ENCODE peak calls at places on chromosomes 11 and 22, in nine cellular contexts. P, Z, Q, G, I, B, E, J and S are unnamed samples.
A peak's percentile ranks its signal among the peaks of the same experiment; 100 is the strongest.

GRCh38 chr22:17486313-17486712 is 77.0 kb upstream of the SLC25A18 start:
- DNase-seq in P (no peak), Z (no peak), Q (no peak), G (no peak), I (no peak), B (no peak), E (no peak), J (no peak), S (peak; percentile 90)

GRCh38 chr11:24421766-24422165 is 75.1 kb upstream of the LUZP2 start:
- DNase-seq in P (no peak), Z (peak; percentile 22), Q (peak; percentile 44), G (no peak), I (peak; percentile 4), B (no peak), E (no peak), J (no peak), S (no peak)

GRCh38 chr11:17799147-17799546 is 64.6 kb downstream of the KCNC1 start:
- DNase-seq in P (no peak), Z (no peak), Q (no peak), G (no peak), I (no peak), B (no peak), E (no peak), J (no peak), S (no peak)

GRCh38 chr11:77294040-77294439 is 7.4 kb downstream of the GDPD4 start:
- DNase-seq in P (no peak), Z (no peak), Q (no peak), G (no peak), I (no peak), B (no peak), E (no peak), J (no peak), S (no peak)

GRCh38 chr11:13119361-13119760 is 110.2 kb downstream of the RASSF10 start:
- DNase-seq in P (no peak), Z (no peak), Q (peak; percentile 61), G (no peak), I (no peak), B (no peak), E (no peak), J (no peak), S (no peak)

GRCh38 chr22:49295851-49296560 is 531.7 kb downstream of the BRD1 start:
- DNase-seq in P (no peak), Z (no peak), Q (no peak), G (peak; percentile 51), I (no peak), B (no peak), E (peak; percentile 22), J (peak; percentile 69), S (no peak)

GRCh38 chr11:124518900-124519541 is 24.4 kb downstream of the OR8B12 start:
- DNase-seq in P (no peak), Z (peak; percentile 28), Q (peak; percentile 18), G (no peak), I (peak; percentile 16), B (no peak), E (no peak), J (no peak), S (no peak)

GRCh38 chr22:46320716-46321386 is 14.7 kb upstream of the TRMU start:
- DNase-seq in P (no peak), Z (no peak), Q (no peak), G (no peak), I (no peak), B (no peak), E (no peak), J (peak; percentile 62), S (no peak)

GRCh38 chr11:61880050-61880449 is 11.3 kb downstream of the FADS3 start:
- DNase-seq in P (no peak), Z (no peak), Q (no peak), G (no peak), I (no peak), B (no peak), E (no peak), J (no peak), S (no peak)

GRCh38 chr22:22154068-22154467 is 90.5 kb upstream of the VPREB1 start:
- DNase-seq in P (no peak), Z (no peak), Q (no peak), G (no peak), I (no peak), B (no peak), E (no peak), J (no peak), S (no peak)

GRCh38 chr11:114569781-114570180 is 10.1 kb upstream of the NXPE1 start:
- DNase-seq in P (no peak), Z (no peak), Q (no peak), G (no peak), I (no peak), B (no peak), E (no peak), J (no peak), S (no peak)

GRCh38 chr11:30107899-30108298 is 91.1 kb upstream of the KCNA4 start:
- DNase-seq in P (no peak), Z (peak; percentile 63), Q (peak; percentile 42), G (no peak), I (peak; percentile 69), B (no peak), E (no peak), J (no peak), S (no peak)

GRCh38 chr11:19980957-19981669 is 179.2 kb downstream of the DBX1 start:
- DNase-seq in P (no peak), Z (no peak), Q (no peak), G (peak; percentile 72), I (peak; percentile 69), B (no peak), E (no peak), J (no peak), S (peak; percentile 49)

GRCh38 chr11:3880724-3881123 is 25.3 kb downstream of the STIM1 start:
- DNase-seq in P (no peak), Z (no peak), Q (peak; percentile 33), G (no peak), I (peak; percentile 15), B (no peak), E (no peak), J (no peak), S (no peak)

GRCh38 chr11:118448294-118448693 is 12.0 kb downstream of the KMT2A start:
- DNase-seq in P (no peak), Z (no peak), Q (no peak), G (no peak), I (no peak), B (peak; percentile 43), E (no peak), J (no peak), S (no peak)

GRCh38 chr11:121240650-121241299 is 51.8 kb upstream of the SC5D start:
- DNase-seq in P (no peak), Z (no peak), Q (no peak), G (no peak), I (no peak), B (no peak), E (no peak), J (no peak), S (no peak)

GRCh38 chr11:121235057-121235456 is 57.5 kb upstream of the SC5D start:
- DNase-seq in P (no peak), Z (no peak), Q (no peak), G (no peak), I (no peak), B (no peak), E (no peak), J (no peak), S (no peak)

GRCh38 chr11:121241300-121242176 is 51.0 kb upstream of the SC5D start:
- DNase-seq in P (no peak), Z (no peak), Q (no peak), G (no peak), I (no peak), B (no peak), E (no peak), J (no peak), S (no peak)

GRCh38 chr11:121236115-121237001 is 56.2 kb upstream of the SC5D start:
- DNase-seq in P (no peak), Z (peak; percentile 96), Q (peak; percentile 52), G (no peak), I (peak; percentile 55), B (peak; percentile 35), E (no peak), J (no peak), S (no peak)

DNA sequence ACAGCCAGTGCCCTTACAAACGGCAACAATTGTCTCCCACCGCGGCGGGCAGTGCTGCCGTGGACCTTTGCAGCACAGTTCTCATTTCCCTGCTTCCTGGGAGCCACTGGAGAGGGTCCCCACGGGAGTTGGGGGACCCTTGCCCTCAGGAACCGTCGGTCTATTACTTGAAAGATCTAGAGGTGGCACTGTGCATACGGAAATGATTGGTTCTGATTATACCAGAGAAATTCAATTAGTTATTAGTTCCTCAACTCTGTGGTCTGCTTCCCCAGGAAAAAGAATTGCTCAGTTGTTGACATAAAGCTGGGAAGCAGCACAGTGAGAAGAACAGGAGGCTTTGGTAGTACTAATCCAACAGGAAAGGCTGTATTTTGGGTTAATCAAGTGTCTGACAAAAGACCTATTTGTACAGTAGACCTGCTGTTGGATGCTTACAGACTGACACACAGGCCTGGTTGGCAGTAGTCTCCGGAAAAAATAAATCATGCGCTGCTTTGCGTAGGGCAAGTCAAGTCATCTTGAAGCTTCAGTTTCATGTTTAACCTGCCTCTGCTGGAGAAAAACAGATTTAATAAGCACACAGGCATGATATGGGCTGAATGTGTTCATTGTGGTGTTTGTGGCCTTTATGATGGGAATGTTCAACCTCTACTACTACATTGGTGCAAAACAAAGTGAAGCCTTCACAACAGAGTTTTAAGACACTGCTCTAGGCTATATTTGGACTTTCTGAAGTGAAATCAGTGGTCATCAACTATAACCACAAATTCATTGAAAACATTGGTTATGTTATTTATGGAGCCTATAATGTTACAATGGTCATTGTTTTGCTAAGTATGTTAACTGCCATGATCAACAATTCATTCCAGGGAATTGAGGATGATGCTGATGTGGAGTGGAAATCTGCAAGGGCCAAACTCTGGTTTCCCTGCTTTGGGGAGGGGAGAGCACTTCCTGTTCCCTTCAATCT is 54.6 kb upstream of the SC5D start:
- DNase-seq in P (no peak), Z (no peak), Q (peak; percentile 89), G (no peak), I (peak; percentile 20), B (peak; percentile 27), E (no peak), J (no peak), S (peak; percentile 7)
- H3K27ac ChIP-seq in P (no peak overlapping the region), Z (no peak overlapping the region), Q (no peak overlapping the region), G (no peak overlapping the region), I (no peak overlapping the region), B (no peak overlapping the region), E (no peak overlapping the region), J (no peak overlapping the region), S (no peak overlapping the region)

GRCh38 chr11:126413426-126413825 is 57.9 kb downstream of the ST3GAL4 start:
- DNase-seq in P (no peak), Z (no peak), Q (no peak), G (no peak), I (no peak), B (no peak), E (no peak), J (peak; percentile 55), S (no peak)
- H3K27ac ChIP-seq in P (no peak overlapping the region), Z (no peak overlapping the region), Q (no peak overlapping the region), G (peak overlapping the region; percentile 83), I (no peak overlapping the region), B (no peak overlapping the region), E (peak overlapping the region; percentile 78), J (no peak overlapping the region), S (no peak overlapping the region)

GRCh38 chr22:42930810-42931420 is 73.8 kb upstream of the ARFGAP3 start:
- DNase-seq in P (no peak), Z (peak; percentile 64), Q (peak; percentile 90), G (no peak), I (peak; percentile 40), B (no peak), E (no peak), J (peak; percentile 82), S (peak; percentile 74)
- H3K27ac ChIP-seq in P (peak overlapping the region; percentile 42), Z (no peak overlapping the region), Q (peak overlapping the region; percentile 38), G (peak overlapping the region; percentile 96), I (peak overlapping the region; percentile 97), B (no peak overlapping the region), E (peak overlapping the region; percentile 96), J (peak overlapping the region; percentile 80), S (peak overlapping the region; percentile 91)

GRCh38 chr11:130737866-130738431 is 178.3 kb downstream of the SNX19 start:
- DNase-seq in P (no peak), Z (no peak), Q (peak; percentile 42), G (no peak), I (peak; percentile 74), B (no peak), E (peak; percentile 43), J (peak; percentile 79), S (peak; percentile 23)
- H3K27ac ChIP-seq in P (no peak overlapping the region), Z (no peak overlapping the region), Q (no peak overlapping the region), G (no peak overlapping the region), I (peak overlapping the region; percentile 78), B (no peak overlapping the region), E (no peak overlapping the region), J (no peak overlapping the region), S (peak overlapping the region; percentile 59)